ENCODE peak calls at places on chromosome 12, in five cellular contexts. One of them, this sample, is unnamed.

GRCh38 chr12:15603461-15604085 is 185.6 kb downstream of the EPS8 start:
- DNase-seq in H1: no peak
- DNase-seq in IMR-90: peak; percentile 10
- DNase-seq in H9: no peak
- DNase-seq in mesenchymal stem cell: peak; percentile 55
- DNase-seq in this sample: no peak

GRCh38 chr12:104448475-104448874 is 8.3 kb upstream of the CHST11 start:
- DNase-seq in H1: no peak
- DNase-seq in IMR-90: no peak
- DNase-seq in H9: no peak
- DNase-seq in mesenchymal stem cell: no peak
- DNase-seq in this sample: no peak

GRCh38 chr12:108379761-108380160 is 40.6 kb upstream of the CMKLR1 start:
- DNase-seq in H1: no peak
- DNase-seq in IMR-90: no peak
- DNase-seq in H9: no peak
- DNase-seq in mesenchymal stem cell: no peak
- DNase-seq in this sample: no peak

GRCh38 chr12:111056618-111057521 is 136.5 kb upstream of the MYL2 start:
- DNase-seq in H1: no peak
- DNase-seq in IMR-90: no peak
- DNase-seq in H9: no peak
- DNase-seq in mesenchymal stem cell: no peak
- DNase-seq in this sample: no peak

GRCh38 chr12:89933911-89934310 is 225.3 kb upstream of the ATP2B1 start:
- DNase-seq in H1: no peak
- DNase-seq in IMR-90: peak; percentile 34
- DNase-seq in H9: no peak
- DNase-seq in mesenchymal stem cell: no peak
- DNase-seq in this sample: no peak

GRCh38 chr12:113788020-113788856 is 177.9 kb downstream of the RBM19 start:
- DNase-seq in H1: no peak
- DNase-seq in IMR-90: peak; percentile 35
- DNase-seq in H9: no peak
- DNase-seq in mesenchymal stem cell: peak; percentile 25
- DNase-seq in this sample: no peak

GRCh38 chr12:62252576-62252975 is 7.6 kb upstream of the USP15 start:
- DNase-seq in H1: no peak
- DNase-seq in IMR-90: peak; percentile 54
- DNase-seq in H9: no peak
- DNase-seq in mesenchymal stem cell: peak; percentile 47
- DNase-seq in this sample: no peak

GRCh38 chr12:12837025-12837872 is 24.1 kb downstream of the DDX47 start:
- DNase-seq in H1: peak; percentile 51
- DNase-seq in IMR-90: peak; percentile 84
- DNase-seq in H9: peak; percentile 52
- DNase-seq in mesenchymal stem cell: peak; percentile 83
- DNase-seq in this sample: peak; percentile 43

GRCh38 chr12:123532808-123533649 is 490 bp downstream of the RILPL1 start:
- DNase-seq in H1: peak; percentile 77
- DNase-seq in IMR-90: peak; percentile 24
- DNase-seq in H9: peak; percentile 66
- DNase-seq in mesenchymal stem cell: peak; percentile 68
- DNase-seq in this sample: peak; percentile 58

DNA sequence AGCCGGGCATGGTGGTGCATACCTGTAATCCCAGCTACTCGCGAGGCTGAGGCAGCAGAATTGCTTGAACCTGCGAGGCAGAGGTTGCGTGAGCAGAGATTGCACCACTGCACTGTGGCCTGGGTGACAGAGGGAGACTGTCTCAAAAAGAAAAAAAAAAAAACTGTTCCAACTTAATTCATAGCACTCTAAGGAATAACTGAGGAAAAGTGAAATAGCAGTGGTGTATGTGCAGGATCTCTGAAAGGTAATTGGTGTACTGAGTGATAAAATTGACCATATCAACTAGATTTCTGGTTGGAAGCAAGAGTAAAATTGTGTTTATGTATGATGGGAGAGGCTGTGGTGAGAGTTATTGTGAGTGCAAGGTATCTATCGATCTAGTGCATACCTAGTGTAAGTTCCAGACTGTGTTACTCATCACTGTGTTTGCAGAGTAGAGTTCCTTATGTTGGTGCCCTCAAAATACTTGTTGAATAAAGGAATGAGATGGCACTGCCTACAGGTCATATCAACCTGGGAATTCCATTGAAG is 6.3 kb downstream of the CAND1 start:
- DNase-seq in H1: no peak
- DNase-seq in IMR-90: no peak
- DNase-seq in H9: no peak
- DNase-seq in mesenchymal stem cell: peak; percentile 18
- DNase-seq in this sample: no peak
- H3K23ac ChIP-seq in H1: no peak overlapping the region
- H3K23ac ChIP-seq in IMR-90: peak overlapping the region; percentile 28
- H3K23ac ChIP-seq in H9: no peak overlapping the region
- H3K23ac ChIP-seq in mesenchymal stem cell: no peak overlapping the region
- H3K23ac ChIP-seq in this sample: no peak overlapping the region

DNA sequence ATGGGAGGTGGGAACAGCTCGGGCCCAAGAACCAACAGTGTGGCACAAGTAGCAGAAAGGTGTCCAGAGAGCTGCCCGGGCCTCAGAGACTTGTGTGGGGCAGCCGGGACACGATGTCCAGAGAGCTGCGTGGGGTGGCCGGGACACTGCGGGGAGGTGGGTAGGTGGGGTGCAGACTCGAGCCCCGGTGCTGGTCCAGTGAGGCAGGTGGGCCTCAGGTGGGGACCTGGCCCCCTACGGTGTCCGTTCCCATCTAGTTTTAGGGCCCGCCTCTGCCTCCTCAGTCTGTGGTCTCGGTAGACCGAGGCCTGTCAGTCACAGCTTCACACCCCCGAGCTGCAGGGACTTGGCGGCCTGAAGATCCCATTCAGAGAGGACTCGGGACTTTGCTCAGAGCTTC is 6.3 kb upstream of the FBRSL1 start:
- DNase-seq in H1: no peak
- DNase-seq in IMR-90: no peak
- DNase-seq in H9: no peak
- DNase-seq in mesenchymal stem cell: no peak
- DNase-seq in this sample: no peak
- H3K4me2 ChIP-seq in H1: no peak overlapping the region
- H3K4me2 ChIP-seq in IMR-90: no peak overlapping the region
- H3K4me2 ChIP-seq in H9: no peak overlapping the region
- H3K4me2 ChIP-seq in mesenchymal stem cell: no peak overlapping the region
- H3K4me2 ChIP-seq in this sample: no peak overlapping the region

DNA sequence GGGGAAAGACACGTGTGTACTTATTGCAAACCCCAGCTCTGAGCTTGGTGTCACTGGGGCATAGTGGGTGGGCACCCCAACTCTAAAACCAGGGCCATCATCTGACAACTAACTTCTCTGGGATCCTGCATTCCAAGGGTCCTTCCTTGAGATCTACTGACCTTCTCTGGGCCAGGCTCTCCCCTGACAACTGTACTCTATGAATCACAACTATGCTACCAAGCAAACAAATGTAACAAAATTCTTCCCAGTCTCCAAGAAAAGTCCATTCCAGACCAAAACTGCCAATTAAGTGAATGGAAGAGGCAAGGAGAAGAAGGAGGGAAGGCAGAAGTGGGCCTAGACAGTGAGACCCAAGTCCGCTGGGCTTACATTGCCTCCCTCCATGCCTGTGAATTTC is 38.2 kb downstream of the VWF start:
- DNase-seq in H1: no peak
- DNase-seq in IMR-90: no peak
- DNase-seq in H9: no peak
- DNase-seq in mesenchymal stem cell: no peak
- DNase-seq in this sample: no peak
- H2AFZ ChIP-seq in H1: no peak overlapping the region
- H2AFZ ChIP-seq in IMR-90: peak overlapping the region; percentile 68
- H2AFZ ChIP-seq in H9: no peak overlapping the region
- H2AFZ ChIP-seq in mesenchymal stem cell: no peak overlapping the region
- H2AFZ ChIP-seq in this sample: no peak overlapping the region

GRCh38 chr12:56321027-56321426 is 5.2 kb upstream of the CNPY2 start:
- DNase-seq in H1: no peak
- DNase-seq in IMR-90: peak; percentile 24
- DNase-seq in H9: no peak
- DNase-seq in mesenchymal stem cell: peak; percentile 27
- DNase-seq in this sample: no peak

GRCh38 chr12:56317675-56318074 is 1.9 kb upstream of the CNPY2 start:
- DNase-seq in H1: no peak
- DNase-seq in IMR-90: no peak
- DNase-seq in H9: no peak
- DNase-seq in mesenchymal stem cell: no peak
- DNase-seq in this sample: no peak

GRCh38 chr12:56315256-56315625 is 547 bp downstream of the CNPY2 start:
- DNase-seq in H1: no peak
- DNase-seq in IMR-90: no peak
- DNase-seq in H9: no peak
- DNase-seq in mesenchymal stem cell: no peak
- DNase-seq in this sample: no peak

GRCh38 chr12:56311003-56311402 is 4.8 kb downstream of the CNPY2 start:
- DNase-seq in H1: no peak
- DNase-seq in IMR-90: no peak
- DNase-seq in H9: no peak
- DNase-seq in mesenchymal stem cell: no peak
- DNase-seq in this sample: no peak

GRCh38 chr12:56315626-56316473 is at the start of gene CNPY2:
- DNase-seq in H1: peak; percentile 94
- DNase-seq in IMR-90: peak; percentile 96
- DNase-seq in H9: peak; percentile 100
- DNase-seq in mesenchymal stem cell: peak; percentile 98
- DNase-seq in this sample: peak; percentile 96
- H3K23ac ChIP-seq in H1: no peak within 1 kb of the TSS
- H3K23ac ChIP-seq in IMR-90: peak within 1 kb of the TSS; percentile 99
- H3K23ac ChIP-seq in H9: no peak within 1 kb of the TSS
- H3K23ac ChIP-seq in mesenchymal stem cell: peak within 1 kb of the TSS; percentile 92
- H3K23ac ChIP-seq in this sample: peak within 1 kb of the TSS; percentile 82

GRCh38 chr12:77893918-77894317 is 63.2 kb downstream of the NAV3 start:
- DNase-seq in H1: no peak
- DNase-seq in IMR-90: peak; percentile 2
- DNase-seq in H9: no peak
- DNase-seq in mesenchymal stem cell: peak; percentile 8
- DNase-seq in this sample: no peak
- H3K4me2 ChIP-seq in H1: peak overlapping the region; percentile 17
- H3K4me2 ChIP-seq in IMR-90: no peak overlapping the region
- H3K4me2 ChIP-seq in H9: no peak overlapping the region
- H3K4me2 ChIP-seq in mesenchymal stem cell: no peak overlapping the region
- H3K4me2 ChIP-seq in this sample: no peak overlapping the region

GRCh38 chr12:132235116-132235820 is 91.0 kb downstream of the NOC4L start:
- DNase-seq in H1: no peak
- DNase-seq in IMR-90: no peak
- DNase-seq in H9: no peak
- DNase-seq in mesenchymal stem cell: no peak
- DNase-seq in this sample: no peak

GRCh38 chr12:132237772-132238486 is 91.5 kb downstream of the GALNT9 start:
- DNase-seq in H1: no peak
- DNase-seq in IMR-90: no peak
- DNase-seq in H9: no peak
- DNase-seq in mesenchymal stem cell: no peak
- DNase-seq in this sample: no peak

GRCh38 chr12:132236129-132236929 is 92.1 kb downstream of the NOC4L start:
- DNase-seq in H1: no peak
- DNase-seq in IMR-90: no peak
- DNase-seq in H9: no peak
- DNase-seq in mesenchymal stem cell: no peak
- DNase-seq in this sample: no peak

GRCh38 chr12:132238487-132239248 is 90.7 kb downstream of the GALNT9 start:
- DNase-seq in H1: no peak
- DNase-seq in IMR-90: no peak
- DNase-seq in H9: no peak
- DNase-seq in mesenchymal stem cell: no peak
- DNase-seq in this sample: no peak

GRCh38 chr12:132236930-132237771 is 92.2 kb downstream of the GALNT9 start:
- DNase-seq in H1: no peak
- DNase-seq in IMR-90: no peak
- DNase-seq in H9: no peak
- DNase-seq in mesenchymal stem cell: no peak
- DNase-seq in this sample: no peak
- H2AFZ ChIP-seq in H1: no peak overlapping the region
- H2AFZ ChIP-seq in IMR-90: no peak overlapping the region
- H2AFZ ChIP-seq in H9: no peak overlapping the region
- H2AFZ ChIP-seq in mesenchymal stem cell: no peak overlapping the region
- H2AFZ ChIP-seq in this sample: no peak overlapping the region

This sample was measured in neuronal stem cell.